ENCODE peak calls at places on chromosome 1, in eight cellular contexts. One of them, this sample, is unnamed.

GRCh38 chr1:35253941-35254340 is 14.6 kb upstream of the ZMYM4 start:
- DNase-seq in C1 segment of cervical spinal cord: no peak
- DNase-seq in HFF-Myc: no peak
- DNase-seq in mesenchymal stem cell: no peak
- DNase-seq in Daoy: no peak
- DNase-seq in GM19239: no peak
- DNase-seq in RPMI8226: no peak
- DNase-seq in HuH-7.5: no peak
- DNase-seq in this sample: no peak

GRCh38 chr1:83978056-83978455 is 20.9 kb downstream of the TTLL7 start:
- DNase-seq in C1 segment of cervical spinal cord: no peak
- DNase-seq in HFF-Myc: no peak
- DNase-seq in mesenchymal stem cell: no peak
- DNase-seq in Daoy: no peak
- DNase-seq in GM19239: no peak
- DNase-seq in RPMI8226: no peak
- DNase-seq in HuH-7.5: no peak
- DNase-seq in this sample: no peak

GRCh38 chr1:174818951-174819350 is 180.8 kb upstream of the CACYBP start:
- DNase-seq in C1 segment of cervical spinal cord: no peak
- DNase-seq in HFF-Myc: no peak
- DNase-seq in mesenchymal stem cell: no peak
- DNase-seq in Daoy: peak; percentile 64
- DNase-seq in GM19239: no peak
- DNase-seq in RPMI8226: peak; percentile 76
- DNase-seq in HuH-7.5: no peak
- DNase-seq in this sample: no peak

GRCh38 chr1:228274452-228275153 is 66.8 kb downstream of the OBSCN start:
- DNase-seq in C1 segment of cervical spinal cord: no peak
- DNase-seq in HFF-Myc: no peak
- DNase-seq in mesenchymal stem cell: no peak
- DNase-seq in Daoy: no peak
- DNase-seq in GM19239: no peak
- DNase-seq in RPMI8226: no peak
- DNase-seq in HuH-7.5: no peak
- DNase-seq in this sample: no peak

GRCh38 chr1:200099040-200099439 is 71.5 kb downstream of the NR5A2 start:
- DNase-seq in C1 segment of cervical spinal cord: no peak
- DNase-seq in HFF-Myc: no peak
- DNase-seq in mesenchymal stem cell: no peak
- DNase-seq in Daoy: peak; percentile 55
- DNase-seq in GM19239: no peak
- DNase-seq in RPMI8226: no peak
- DNase-seq in HuH-7.5: no peak
- DNase-seq in this sample: no peak

GRCh38 chr1:116763116-116763786 is 9.0 kb downstream of the CD2 start:
- DNase-seq in C1 segment of cervical spinal cord: no peak
- DNase-seq in HFF-Myc: no peak
- DNase-seq in mesenchymal stem cell: peak; percentile 25
- DNase-seq in Daoy: no peak
- DNase-seq in GM19239: no peak
- DNase-seq in RPMI8226: no peak
- DNase-seq in HuH-7.5: no peak
- DNase-seq in this sample: no peak

GRCh38 chr1:8706995-8707396 is 110.4 kb downstream of the RERE start:
- DNase-seq in C1 segment of cervical spinal cord: no peak
- DNase-seq in HFF-Myc: no peak
- DNase-seq in mesenchymal stem cell: peak; percentile 82
- DNase-seq in Daoy: peak; percentile 44
- DNase-seq in GM19239: no peak
- DNase-seq in RPMI8226: no peak
- DNase-seq in HuH-7.5: peak; percentile 41
- DNase-seq in this sample: no peak

GRCh38 chr1:21781971-21782867 is 730 bp downstream of the USP48 start:
- DNase-seq in C1 segment of cervical spinal cord: no peak
- DNase-seq in HFF-Myc: no peak
- DNase-seq in mesenchymal stem cell: peak; percentile 78
- DNase-seq in Daoy: peak; percentile 70
- DNase-seq in GM19239: no peak
- DNase-seq in RPMI8226: peak; percentile 70
- DNase-seq in HuH-7.5: no peak
- DNase-seq in this sample: no peak

GRCh38 chr1:52633291-52633754 is 355 bp downstream of the SHISAL2A start:
- DNase-seq in C1 segment of cervical spinal cord: no peak
- DNase-seq in HFF-Myc: no peak
- DNase-seq in mesenchymal stem cell: no peak
- DNase-seq in Daoy: peak; percentile 15
- DNase-seq in GM19239: peak; percentile 29
- DNase-seq in RPMI8226: peak; percentile 55
- DNase-seq in HuH-7.5: peak; percentile 29
- DNase-seq in this sample: no peak

GRCh38 chr1:10429868-10430215 is 391 bp upstream of the CENPS start:
- DNase-seq in C1 segment of cervical spinal cord: no peak
- DNase-seq in HFF-Myc: no peak
- DNase-seq in mesenchymal stem cell: no peak
- DNase-seq in Daoy: peak; percentile 11
- DNase-seq in GM19239: no peak
- DNase-seq in RPMI8226: no peak
- DNase-seq in HuH-7.5: no peak
- DNase-seq in this sample: no peak

GRCh38 chr1:6962956-6963915 is 178.0 kb downstream of the CAMTA1 start:
- DNase-seq in C1 segment of cervical spinal cord: no peak
- DNase-seq in HFF-Myc: no peak
- DNase-seq in mesenchymal stem cell: peak; percentile 81
- DNase-seq in Daoy: peak; percentile 56
- DNase-seq in GM19239: no peak
- DNase-seq in RPMI8226: peak; percentile 88
- DNase-seq in HuH-7.5: no peak
- DNase-seq in this sample: peak; percentile 63

GRCh38 chr1:247204177-247204647 is 32.4 kb upstream of the ZNF124 start:
- DNase-seq in C1 segment of cervical spinal cord: no peak
- DNase-seq in HFF-Myc: no peak
- DNase-seq in mesenchymal stem cell: peak; percentile 7
- DNase-seq in Daoy: no peak
- DNase-seq in GM19239: no peak
- DNase-seq in RPMI8226: no peak
- DNase-seq in HuH-7.5: no peak
- DNase-seq in this sample: no peak

GRCh38 chr1:53316058-53316741 is 11.7 kb downstream of the LRP8 start:
- DNase-seq in C1 segment of cervical spinal cord: no peak
- DNase-seq in HFF-Myc: no peak
- DNase-seq in mesenchymal stem cell: peak; percentile 32
- DNase-seq in Daoy: peak; percentile 57
- DNase-seq in GM19239: no peak
- DNase-seq in RPMI8226: no peak
- DNase-seq in HuH-7.5: no peak
- DNase-seq in this sample: no peak

GRCh38 chr1:54804471-54805132 is 3.5 kb upstream of the TTC22 start:
- DNase-seq in C1 segment of cervical spinal cord: no peak
- DNase-seq in HFF-Myc: no peak
- DNase-seq in mesenchymal stem cell: peak; percentile 13
- DNase-seq in Daoy: no peak
- DNase-seq in GM19239: no peak
- DNase-seq in RPMI8226: no peak
- DNase-seq in HuH-7.5: no peak
- DNase-seq in this sample: peak; percentile 70

GRCh38 chr1:100769906-100770646 is 50.5 kb downstream of the VCAM1 start:
- DNase-seq in C1 segment of cervical spinal cord: no peak
- DNase-seq in HFF-Myc: no peak
- DNase-seq in mesenchymal stem cell: peak; percentile 12
- DNase-seq in Daoy: no peak
- DNase-seq in GM19239: no peak
- DNase-seq in RPMI8226: no peak
- DNase-seq in HuH-7.5: no peak
- DNase-seq in this sample: no peak

GRCh38 chr1:95686217-95686616 is 452.2 kb downstream of the RWDD3 start:
- DNase-seq in C1 segment of cervical spinal cord: no peak
- DNase-seq in HFF-Myc: no peak
- DNase-seq in mesenchymal stem cell: no peak
- DNase-seq in Daoy: no peak
- DNase-seq in GM19239: no peak
- DNase-seq in RPMI8226: no peak
- DNase-seq in HuH-7.5: no peak
- DNase-seq in this sample: no peak

GRCh38 chr1:101166583-101167120 is 70.2 kb upstream of the S1PR1 start:
- DNase-seq in C1 segment of cervical spinal cord: no peak
- DNase-seq in HFF-Myc: no peak
- DNase-seq in mesenchymal stem cell: no peak
- DNase-seq in Daoy: no peak
- DNase-seq in GM19239: no peak
- DNase-seq in RPMI8226: no peak
- DNase-seq in HuH-7.5: no peak
- DNase-seq in this sample: no peak